ENCODE peak calls at places on chromosomes 6 and 20, in nine cellular contexts. K is body of pancreas; P is astrocyte; A is breast epithelium; G is right atrium auricular region; F is SJSA1; J is heart left ventricle; C is CD8-positive, alpha-beta T cell; B is aorta. E is an unnamed sample.

GRCh38 chr6:3455121-3455489 is 1.7 kb downstream of the SLC22A23 start:
- DNase-seq in G (no peak), P (no peak), A (no peak), J (no peak), B (no peak), C (peak; percentile 75), K (peak; percentile 26), F (no peak), E (no peak)

GRCh38 chr6:110748458-110748857 is 66.8 kb downstream of the CDK19 start:
- DNase-seq in G (no peak), B (no peak), C (no peak), P (no peak), F (no peak), A (no peak), K (no peak), J (no peak), E (no peak)

GRCh38 chr6:126033696-126034095 is 47.4 kb downstream of the TRMT11 start:
- DNase-seq in C (no peak), B (no peak), J (no peak), G (no peak), F (peak; percentile 54), P (peak; percentile 90), A (no peak), K (peak; percentile 17), E (no peak)

GRCh38 chr6:43216200-43216599 is 13.1 kb downstream of the DNPH1 start:
- DNase-seq in G (no peak), J (no peak), C (no peak), F (no peak), P (no peak), A (no peak), K (no peak), B (no peak), E (no peak)

GRCh38 chr20:59123011-59123676 is 40.5 kb upstream of the ZNF831 start:
- DNase-seq in G (no peak), P (no peak), C (peak; percentile 78), J (no peak), F (no peak), A (no peak), K (no peak), B (no peak), E (no peak)

GRCh38 chr20:10671221-10671849 is 2.5 kb downstream of the JAG1 start:
- DNase-seq in B (peak; percentile 92), J (peak; percentile 90), F (peak; percentile 88), G (peak; percentile 91), P (peak; percentile 76), C (no peak), A (peak; percentile 75), K (peak; percentile 75), E (peak; percentile 92)

GRCh38 chr6:12806811-12807210 is 90.2 kb downstream of the PHACTR1 start:
- DNase-seq in P (no peak), B (no peak), F (no peak), A (no peak), J (no peak), C (no peak), K (no peak), G (no peak), E (no peak)

GRCh38 chr6:22028403-22028802 is 268.4 kb downstream of the PRL start:
- DNase-seq in G (no peak), C (no peak), A (no peak), B (no peak), F (no peak), J (no peak), K (no peak), P (no peak), E (no peak)

GRCh38 chr6:159608961-159609673 is 83.9 kb downstream of the SOD2 start:
- DNase-seq in B (no peak), G (no peak), P (peak; percentile 25), F (peak; percentile 16), C (no peak), J (no peak), K (no peak), A (no peak), E (no peak)

GRCh38 chr6:34583861-34584604 is 27.9 kb upstream of the SPDEF start:
- DNase-seq in B (no peak), G (no peak), A (no peak), C (no peak), K (no peak), J (no peak), P (no peak), F (no peak), E (no peak)

GRCh38 chr6:34584694-34585093 is 28.6 kb upstream of the SPDEF start:
- DNase-seq in J (no peak), C (no peak), B (no peak), A (no peak), F (no peak), P (no peak), G (no peak), K (no peak), E (no peak)

GRCh38 chr6:34586327-34587040 is 30.4 kb upstream of the SPDEF start:
- DNase-seq in G (no peak), K (no peak), F (no peak), C (no peak), B (no peak), J (no peak), A (no peak), P (no peak), E (no peak)

GRCh38 chr6:34585108-34585507 is 29.0 kb upstream of the SPDEF start:
- DNase-seq in B (no peak), J (no peak), P (no peak), F (no peak), C (no peak), G (no peak), K (no peak), A (no peak), E (no peak)

DNA sequence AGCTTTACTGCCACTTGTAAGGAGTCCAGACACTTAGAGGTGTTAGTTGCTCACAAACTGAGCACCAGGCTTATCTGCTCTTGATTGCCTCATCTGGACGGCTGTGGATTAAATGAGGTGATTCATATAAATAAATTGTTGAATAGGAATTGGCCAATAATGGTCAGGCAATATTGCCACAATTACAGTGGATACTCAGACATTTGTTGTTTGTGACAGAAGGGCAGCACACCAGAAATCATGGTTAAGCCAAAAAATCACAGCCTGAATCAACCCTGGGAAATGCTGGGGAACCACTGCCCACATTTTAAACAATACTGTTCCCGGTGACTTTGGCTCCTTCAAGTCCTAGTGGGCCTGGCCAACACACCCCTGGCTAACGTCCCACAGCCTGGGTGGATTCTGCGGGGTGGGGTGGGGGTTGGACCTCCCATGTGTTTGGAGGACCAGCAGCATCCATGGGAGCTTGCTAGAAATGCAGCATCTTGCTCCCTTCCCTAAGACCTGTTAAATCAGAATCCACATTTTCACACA is 29.4 kb upstream of the SPDEF start:
- DNase-seq in C (no peak), A (no peak), J (no peak), P (peak; percentile 70), K (no peak), F (no peak), B (no peak), G (no peak), E (peak; percentile 68)
- H3K27ac ChIP-seq in C (no peak overlapping the region), A (no peak overlapping the region), J (no peak overlapping the region), P (no peak overlapping the region), K (no peak overlapping the region), F (no peak overlapping the region), B (no peak overlapping the region), G (no peak overlapping the region), E (peak overlapping the region; percentile 8)

DNA sequence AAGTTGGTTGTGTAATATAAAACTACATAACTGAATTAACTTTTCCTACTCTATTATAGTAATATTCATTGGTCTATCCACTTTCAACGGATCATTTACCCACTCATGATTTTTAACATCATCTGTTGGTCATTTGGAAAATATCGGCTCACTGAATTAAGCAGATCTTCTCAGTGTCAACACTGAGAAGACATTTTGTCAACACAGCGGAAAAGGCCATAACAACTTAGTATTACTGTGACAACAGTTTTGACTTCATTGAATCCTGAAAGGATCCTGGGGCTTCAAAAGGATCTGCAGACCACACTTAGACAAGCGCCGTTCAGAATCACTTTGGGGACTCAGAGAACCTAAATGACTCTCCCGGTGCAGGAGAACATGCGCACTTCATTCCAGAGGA is 4.2 kb downstream of the ZBTB2 start:
- DNase-seq in F (no peak), J (no peak), P (no peak), G (no peak), B (no peak), A (no peak), K (no peak), C (no peak), E (no peak)
- H3K4me1 ChIP-seq in F (peaks cover 22% of the 10 kb centered on the region), J (peaks cover 6% of the 10 kb centered on the region), P (peaks cover 28% of the 10 kb centered on the region), G (no peaks in the 10 kb centered on the region), B (no peaks in the 10 kb centered on the region), A (no peaks in the 10 kb centered on the region), K (peaks cover 18% of the 10 kb centered on the region), C (peaks cover 33% of the 10 kb centered on the region), E (peaks cover 2% of the 10 kb centered on the region)

GRCh38 chr20:23689399-23689690 is 507 bp upstream of the CST4 start:
- DNase-seq in G (no peak), J (no peak), A (no peak), K (no peak), F (no peak), C (no peak), P (no peak), B (no peak), E (no peak)
- H3K4me3 ChIP-seq in G (no peak overlapping the region), J (no peak overlapping the region), A (no peak overlapping the region), K (no peak overlapping the region), F (no peak overlapping the region), C (no peak overlapping the region), P (no peak overlapping the region), B (no peak overlapping the region), E (no peak overlapping the region)

GRCh38 chr6:32658268-32658897 is 8.1 kb downstream of the HLA-DQB1 start:
- DNase-seq in B (no peak), F (no peak), K (no peak), G (no peak), A (no peak), C (no peak), J (no peak), P (no peak), E (no peak)

GRCh38 chr6:32664354-32664753 is 2.1 kb downstream of the HLA-DQB1 start:
- DNase-seq in K (no peak), P (no peak), B (no peak), C (no peak), F (no peak), A (no peak), G (no peak), J (no peak), E (no peak)

GRCh38 chr6:32662836-32663235 is 3.6 kb downstream of the HLA-DQB1 start:
- DNase-seq in G (no peak), A (no peak), P (no peak), K (no peak), B (no peak), F (no peak), C (no peak), J (no peak), E (no peak)

GRCh38 chr6:32662099-32662498 is 4.4 kb downstream of the HLA-DQB1 start:
- DNase-seq in J (no peak), K (no peak), C (no peak), A (no peak), F (no peak), B (no peak), P (no peak), G (no peak), E (no peak)

DNA sequence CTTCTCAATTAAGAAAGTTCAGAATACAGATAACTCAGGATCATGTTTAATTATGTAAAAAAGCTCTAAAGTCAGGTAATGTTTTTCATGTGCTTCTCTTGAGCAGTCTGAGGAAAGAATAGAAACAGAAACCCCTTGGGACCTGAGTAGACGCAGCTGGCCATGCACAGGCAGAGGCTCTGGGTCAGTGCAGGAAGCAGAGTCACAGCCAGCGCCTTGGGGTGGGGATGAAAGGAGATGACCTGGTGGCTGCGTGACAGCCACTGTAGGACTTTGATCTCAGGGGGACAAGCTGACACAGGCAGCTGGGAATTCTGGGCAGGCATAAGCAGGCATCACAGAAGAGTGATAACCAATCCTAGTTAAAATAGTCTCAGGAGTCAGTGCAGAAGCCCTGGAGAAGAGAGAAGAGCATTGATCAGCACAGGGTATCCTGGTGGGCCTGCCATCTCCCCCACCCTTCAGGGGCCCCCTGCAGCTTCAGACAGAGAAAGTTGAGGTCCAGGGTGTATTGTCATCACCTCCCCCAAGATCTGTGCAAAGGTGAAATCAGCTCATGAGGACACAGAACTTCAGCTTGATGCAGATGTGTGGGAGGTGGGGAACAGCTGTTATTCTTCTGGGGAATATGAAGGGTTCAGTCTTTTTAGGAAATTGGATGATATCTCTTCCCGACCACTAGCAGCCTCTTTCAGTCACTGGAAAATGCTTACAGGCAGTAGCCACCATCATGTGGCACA is 6.4 kb downstream of the HLA-DQB1 start:
- DNase-seq in P (no peak), J (peak; percentile 31), K (no peak), C (no peak), B (no peak), A (no peak), F (no peak), G (no peak), E (no peak)
- H3K27ac ChIP-seq in P (no peak overlapping the region), J (no peak overlapping the region), K (no peak overlapping the region), C (no peak overlapping the region), B (no peak overlapping the region), A (no peak overlapping the region), F (no peak overlapping the region), G (no peak overlapping the region), E (no peak overlapping the region)